ENCODE peak calls at places on chromosomes 2 and 18, in six cellular contexts. N is neuronal stem cell, Y is H9, G is mesenchymal stem cell, J is H1, L is mesendoderm. D is an unnamed sample.

GRCh38 chr18:67428148-67428547 is 88.4 kb downstream of the DSEL start:
- DNase-seq in G (no peak), J (no peak), Y (no peak), L (no peak), N (no peak), D (peak)

GRCh38 chr2:46047280-46047679 is 249.9 kb upstream of the EPAS1 start:
- DNase-seq in L (no peak), N (no peak), Y (no peak), J (no peak), G (no peak), D (peak)

GRCh38 chr2:32235315-32235714 is 29.4 kb downstream of the NLRC4 start:
- DNase-seq in Y (no peak), L (no peak), G (no peak), J (no peak), N (no peak), D (peak)

GRCh38 chr2:220455389-220455788 is 828.0 kb downstream of the SLC4A3 start:
- DNase-seq in G (no peak), L (no peak), Y (no peak), N (no peak), J (no peak), D (peak)

GRCh38 chr2:220969348-220969747 is 602.8 kb downstream of the EPHA4 start:
- DNase-seq in Y (no peak), J (no peak), G (no peak), N (no peak), L (no peak), D (no peak)

GRCh38 chr2:132691556-132691955 is 21.6 kb upstream of the LYPD1 start:
- DNase-seq in J (no peak), G (no peak), L (no peak), N (no peak), Y (no peak), D (no peak)

GRCh38 chr2:6580982-6581381 is 284.7 kb downstream of the CMPK2 start:
- DNase-seq in L (peak), G (peak), N (no peak), J (no peak), Y (no peak), D (peak)

GRCh38 chr18:44681039-44681595 is 429 bp downstream of the SETBP1 start:
- DNase-seq in G (no peak), N (no peak), Y (no peak), L (no peak), J (no peak), D (no peak)

GRCh38 chr2:73291093-73291460 is 2.3 kb downstream of the EGR4 start:
- DNase-seq in Y (peak), G (peak), L (peak), N (peak), J (peak), D (peak)

GRCh38 chr2:169892951-169893350 is 65.7 kb downstream of the UBR3 start:
- DNase-seq in G (no peak), Y (no peak), J (no peak), L (no peak), N (no peak), D (no peak)

GRCh38 chr18:9335255-9336045 is 877 bp downstream of the TWSG1 start:
- DNase-seq in G (no peak), J (no peak), N (no peak), L (no peak), Y (no peak), D (peak)

GRCh38 chr2:233456934-233457333 is 102.6 kb downstream of the DGKD start:
- DNase-seq in N (no peak), J (no peak), Y (peak), L (peak), G (no peak), D (no peak)

GRCh38 chr2:120704696-120705095 is 31.0 kb upstream of the GLI2 start:
- DNase-seq in N (no peak), G (no peak), J (no peak), L (peak), Y (no peak), D (no peak)

GRCh38 chr18:54734059-54734458 is 94.2 kb upstream of the RAB27B start:
- DNase-seq in L (no peak), J (no peak), N (no peak), G (peak), Y (no peak), D (peak)

GRCh38 chr2:128374001-128374710 is 55.5 kb upstream of the HS6ST1 start:
- DNase-seq in G (peak), L (no peak), J (no peak), Y (no peak), N (no peak), D (peak)

GRCh38 chr2:120472031-120472430 is 126.1 kb downstream of the INHBB start:
- DNase-seq in Y (no peak), N (no peak), J (no peak), G (no peak), L (peak), D (no peak)

GRCh38 chr2:16650287-16651249 is 15.1 kb downstream of the CYRIA start:
- DNase-seq in L (no peak), Y (no peak), N (no peak), J (no peak), G (peak), D (peak)

GRCh38 chr18:55433688-55434087 is 154.3 kb downstream of the TCF4 start:
- DNase-seq in J (no peak), L (no peak), Y (no peak), N (no peak), G (no peak), D (no peak)

GRCh38 chr2:18915227-18915626 is 325.9 kb upstream of the NT5C1B start:
- DNase-seq in Y (no peak), J (no peak), N (no peak), G (no peak), L (peak), D (no peak)
- H2BK15ac ChIP-seq in Y (no peak), J (no peak), N (no peak), G (no peak), L (no peak), D (no peak)

DNA sequence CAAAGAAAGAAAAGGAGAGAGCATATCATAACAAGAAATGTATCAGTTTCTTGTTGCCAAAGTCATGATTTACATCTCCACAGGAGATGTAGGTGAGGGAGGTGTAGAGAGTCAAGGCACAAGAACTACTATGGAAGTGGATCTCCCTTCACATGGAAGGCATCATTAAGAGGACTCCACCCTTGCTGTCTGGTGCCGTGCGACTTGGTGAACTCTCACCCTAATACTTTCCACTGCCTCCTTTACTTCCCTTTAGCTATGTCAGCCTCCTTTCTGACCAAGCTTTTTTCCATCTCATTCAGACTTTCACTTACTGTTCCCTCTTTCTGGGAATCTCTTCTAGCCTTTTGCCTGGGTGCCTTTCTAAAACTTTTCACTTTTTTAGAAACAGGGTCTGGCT is 490.0 kb downstream of the THSD7B start:
- DNase-seq in N (no peak), Y (no peak), G (no peak), L (no peak), J (no peak), D (no peak)
- H3K27ac ChIP-seq in N (no peak), Y (no peak), G (no peak), L (no peak), J (no peak), D (no peak)

GRCh38 chr2:157839822-157840221 is 36.3 kb downstream of the ACVR1 start:
- DNase-seq in G (no peak), J (no peak), N (peak), Y (no peak), L (peak), D (no peak)

GRCh38 chr2:157843935-157844334 is 32.2 kb downstream of the ACVR1 start:
- DNase-seq in L (no peak), Y (no peak), N (no peak), J (no peak), G (no peak), D (no peak)

GRCh38 chr2:157840568-157841156 is 35.5 kb downstream of the ACVR1 start:
- DNase-seq in L (no peak), Y (peak), G (no peak), J (no peak), N (no peak), D (peak)

GRCh38 chr2:157841485-157841884 is 34.6 kb downstream of the ACVR1 start:
- DNase-seq in N (no peak), Y (no peak), J (no peak), G (no peak), L (no peak), D (no peak)

GRCh38 chr2:157842106-157842879 is 33.8 kb downstream of the ACVR1 start:
- DNase-seq in J (no peak), L (no peak), N (no peak), Y (no peak), G (no peak), D (no peak)
- H2AK5ac ChIP-seq in J (peak), L (no peak), N (no peak), Y (no peak), G (peak), D (no peak)

DNA sequence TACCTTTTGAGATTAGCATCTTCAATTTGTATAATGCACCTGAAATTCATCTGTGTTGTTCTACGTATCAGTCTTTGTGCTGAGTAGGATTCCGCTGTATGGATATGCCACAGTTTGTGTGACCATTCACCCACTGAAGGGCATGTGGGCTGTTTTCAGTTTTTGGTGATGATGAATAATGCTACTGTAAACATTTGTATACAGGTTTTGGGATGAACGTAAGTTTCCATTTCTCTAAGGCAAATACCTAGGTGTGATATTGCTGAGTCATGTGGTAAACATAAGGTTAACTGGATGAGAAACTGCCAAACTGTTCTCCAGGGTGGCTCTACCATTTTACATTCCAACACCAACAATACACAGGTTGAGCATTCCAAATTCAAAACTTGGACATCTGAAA is 35.1 kb downstream of the CABYR start:
- DNase-seq in L (no peak), N (no peak), G (no peak), Y (no peak), J (no peak), D (no peak)
- H2BK15ac ChIP-seq in L (no peak), N (no peak), G (no peak), Y (no peak), J (no peak), D (no peak)

GRCh38 chr2:75609334-75609689 is 37.3 kb upstream of the MRPL19 start:
- DNase-seq in G (no peak), J (no peak), Y (no peak), N (no peak), L (no peak), D (no peak)

GRCh38 chr2:75606851-75607798 is 39.5 kb upstream of the MRPL19 start:
- DNase-seq in G (peak), J (no peak), L (no peak), Y (no peak), N (no peak), D (peak)

GRCh38 chr2:75608684-75609333 is 37.8 kb upstream of the MRPL19 start:
- DNase-seq in G (peak), J (peak), Y (peak), L (peak), N (peak), D (peak)

GRCh38 chr2:75609937-75610508 is 36.6 kb upstream of the MRPL19 start:
- DNase-seq in J (no peak), N (no peak), L (no peak), Y (no peak), G (no peak), D (peak)

GRCh38 chr2:75607988-75608683 is 38.4 kb upstream of the MRPL19 start:
- DNase-seq in N (peak), G (peak), L (peak), Y (peak), J (no peak), D (no peak)
- H3K27ac ChIP-seq in N (no peak), G (peak), L (no peak), Y (no peak), J (no peak), D (no peak)

GRCh38 chr18:28469946-28470345 is 293.0 kb upstream of the CDH2 start:
- DNase-seq in Y (no peak), G (peak), J (no peak), L (no peak), N (no peak), D (no peak)
- H2AK5ac ChIP-seq in Y (no peak), G (no peak), J (no peak), L (no peak), N (no peak), D (no peak)

GRCh38 chr18:78242307-78242643 is 737.3 kb upstream of the SALL3 start:
- DNase-seq in N (no peak), G (no peak), Y (no peak), L (no peak), J (no peak), D (no peak)
- H2BK15ac ChIP-seq in N (no peak), G (no peak), Y (no peak), L (no peak), J (no peak), D (no peak)

GRCh38 chr2:136407952-136408318 is 290.0 kb upstream of the CXCR4 start:
- DNase-seq in G (no peak), J (no peak), L (no peak), N (no peak), Y (peak), D (no peak)

GRCh38 chr2:136410673-136411072 is 292.7 kb upstream of the CXCR4 start:
- DNase-seq in N (no peak), G (no peak), L (no peak), Y (no peak), J (no peak), D (no peak)

GRCh38 chr2:136408795-136409194 is 290.8 kb upstream of the CXCR4 start:
- DNase-seq in Y (no peak), N (no peak), G (no peak), L (no peak), J (no peak), D (no peak)

GRCh38 chr2:136407113-136407951 is 289.4 kb upstream of the CXCR4 start:
- DNase-seq in N (no peak), J (no peak), L (no peak), G (no peak), Y (no peak), D (no peak)

GRCh38 chr2:136411946-136412345 is 294.0 kb upstream of the CXCR4 start:
- DNase-seq in N (no peak), Y (no peak), J (no peak), L (no peak), G (no peak), D (no peak)
- H3K27ac ChIP-seq in N (no peak), Y (no peak), J (no peak), L (no peak), G (no peak), D (no peak)